ENCODE peak calls at places on chromosomes 16 and 17, in five cellular contexts. R, I, W, P and H are unnamed samples.

GRCh38 chr17:50090071-50090470 is 5.1 kb upstream of the PDK2 start:
- DNase-seq in P (no peak), R (no peak), W (no peak), I (no peak), H (no peak)

GRCh38 chr17:69142473-69142802 is 743 bp upstream of the ABCA6 start:
- DNase-seq in R (peak), W (peak), I (peak), P (no peak), H (no peak)

GRCh38 chr16:67268136-67268579 is 11.2 kb upstream of the PLEKHG4 start:
- DNase-seq in I (peak), P (no peak), W (peak), R (no peak), H (no peak)

GRCh38 chr16:55323637-55324490 is at the start of gene IRX6:
- DNase-seq in R (no peak), P (no peak), I (peak), W (peak), H (no peak)

GRCh38 chr16:35364263-35364662 is 1904.9 kb downstream of the TP53TG3F start:
- DNase-seq in R (no peak), I (no peak), W (no peak), P (no peak), H (no peak)

GRCh38 chr16:70730944-70731343 is 45.1 kb upstream of the MTSS2 start:
- DNase-seq in R (no peak), I (no peak), P (no peak), W (no peak), H (no peak)

GRCh38 chr16:70512456-70512855 is 10.9 kb downstream of the COG4 start:
- DNase-seq in W (peak), I (no peak), R (no peak), P (no peak), H (no peak)

GRCh38 chr17:77036841-77037381 is 103.9 kb upstream of the SEC14L1 start:
- DNase-seq in R (no peak), I (peak), W (no peak), P (no peak), H (no peak)

GRCh38 chr17:79340771-79341528 is 266.3 kb downstream of the ENGASE start:
- DNase-seq in I (no peak), P (peak), W (no peak), R (no peak), H (no peak)

GRCh38 chr17:77314601-77315000 is 173.8 kb downstream of the SEC14L1 start:
- DNase-seq in I (no peak), W (no peak), R (no peak), P (no peak), H (no peak)

GRCh38 chr17:79183221-79184158 is 108.9 kb downstream of the ENGASE start:
- DNase-seq in P (no peak), R (no peak), I (peak), W (no peak), H (no peak)

GRCh38 chr17:72399608-72400487 is 279.0 kb downstream of the SOX9 start:
- DNase-seq in P (no peak), R (no peak), W (no peak), I (no peak), H (no peak)

GRCh38 chr16:46715769-46716305 is 26.4 kb downstream of the ORC6 start:
- DNase-seq in W (no peak), R (no peak), P (no peak), I (peak), H (no peak)

GRCh38 chr16:87931504-87931903 is 4.8 kb downstream of the CA5A start:
- DNase-seq in P (no peak), R (no peak), W (no peak), I (peak), H (no peak)

GRCh38 chr16:546909-547770 is 13.1 kb upstream of the PRR35 start:
- DNase-seq in R (no peak), P (no peak), I (peak), W (peak), H (no peak)

GRCh38 chr17:42133461-42134041 is 10.9 kb downstream of the HSPB9 start:
- DNase-seq in P (peak), R (no peak), I (no peak), W (peak), H (no peak)

GRCh38 chr16:4772351-4772750 is 5.4 kb upstream of the ZNF500 start:
- DNase-seq in W (no peak), P (no peak), R (no peak), I (no peak), H (no peak)